ENCODE peak calls at places on chromosomes 16 and 17, in eight cellular contexts. I, N, D, R, T, C, A and P are unnamed samples.

GRCh38 chr16:54402873-54403272 is 116.3 kb upstream of the IRX3 start:
- DNase-seq in I (no peak), N (no peak), D (no peak), R (no peak), T (no peak), C (no peak), A (no peak), P (no peak)

GRCh38 chr17:28871056-28871579 is 16.3 kb downstream of the ERAL1 start:
- DNase-seq in I (no peak), N (no peak), D (no peak), R (no peak), T (no peak), C (peak; percentile 71), A (no peak), P (no peak)

GRCh38 chr17:36657390-36657762 is 56.0 kb downstream of the MRM1 start:
- DNase-seq in I (no peak), N (no peak), D (no peak), R (no peak), T (no peak), C (no peak), A (no peak), P (no peak)

GRCh38 chr17:15659663-15660062 is 24.4 kb downstream of the TRIM16 start:
- DNase-seq in I (peak; percentile 47), N (peak; percentile 45), D (no peak), R (peak; percentile 54), T (no peak), C (no peak), A (no peak), P (peak; percentile 47)

GRCh38 chr17:69050999-69051775 is 9.5 kb downstream of the ABCA9 start:
- DNase-seq in I (peak; percentile 20), N (no peak), D (no peak), R (no peak), T (no peak), C (no peak), A (no peak), P (peak; percentile 88)

GRCh38 chr16:87855852-87856715 is 13.2 kb downstream of the SLC7A5 start:
- DNase-seq in I (peak; percentile 52), N (peak; percentile 31), D (no peak), R (no peak), T (peak; percentile 75), C (peak; percentile 65), A (peak; percentile 34), P (peak; percentile 32)

GRCh38 chr16:30084096-30084815 is 7.5 kb downstream of the TBX6 start:
- DNase-seq in I (no peak), N (no peak), D (no peak), R (no peak), T (no peak), C (no peak), A (no peak), P (no peak)

GRCh38 chr16:21597571-21598030 is 1.8 kb upstream of the METTL9 start:
- DNase-seq in I (no peak), N (no peak), D (no peak), R (no peak), T (no peak), C (no peak), A (no peak), P (no peak)

GRCh38 chr16:678858-679807 is 1.1 kb upstream of the STUB1 start:
- DNase-seq in I (peak; percentile 45), N (peak; percentile 74), D (peak; percentile 89), R (peak; percentile 88), T (peak; percentile 91), C (no peak), A (no peak), P (peak; percentile 48)

GRCh38 chr16:50025544-50025931 is 513 bp downstream of the CNEP1R1 start:
- DNase-seq in I (peak; percentile 16), N (no peak), D (peak; percentile 31), R (peak; percentile 55), T (no peak), C (peak; percentile 55), A (no peak), P (no peak)

GRCh38 chr17:46942441-46943217 is 19.7 kb downstream of the GOSR2 start:
- DNase-seq in I (peak; percentile 56), N (peak; percentile 62), D (peak; percentile 84), R (peak; percentile 78), T (peak; percentile 84), C (peak; percentile 63), A (peak; percentile 47), P (peak; percentile 87)

GRCh38 chr16:71373073-71373472 is 14.6 kb downstream of the CALB2 start:
- DNase-seq in I (peak; percentile 16), N (no peak), D (no peak), R (no peak), T (no peak), C (no peak), A (no peak), P (peak; percentile 22)

GRCh38 chr16:89283449-89283848 is 65.9 kb downstream of the ZNF778 start:
- DNase-seq in I (no peak), N (no peak), D (no peak), R (no peak), T (no peak), C (no peak), A (no peak), P (no peak)

GRCh38 chr17:43175213-43176118 is 4.5 kb downstream of the NBR1 start:
- DNase-seq in I (peak; percentile 80), N (no peak), D (no peak), R (no peak), T (no peak), C (no peak), A (no peak), P (peak; percentile 68)

GRCh38 chr16:13643412-13643811 is 276.5 kb upstream of the ERCC4 start:
- DNase-seq in I (no peak), N (no peak), D (no peak), R (no peak), T (no peak), C (no peak), A (no peak), P (no peak)

GRCh38 chr17:17885029-17885351 is 48.2 kb upstream of the SREBF1 start:
- DNase-seq in I (no peak), N (no peak), D (no peak), R (no peak), T (no peak), C (no peak), A (no peak), P (no peak)

GRCh38 chr16:88347656-88348376 is 34.9 kb upstream of the ZNF469 start:
- DNase-seq in I (no peak), N (no peak), D (no peak), R (no peak), T (peak; percentile 20), C (peak; percentile 54), A (no peak), P (no peak)

GRCh38 chr17:73182616-73183310 is 10.1 kb upstream of the COG1 start:
- DNase-seq in I (no peak), N (no peak), D (no peak), R (no peak), T (peak; percentile 62), C (no peak), A (no peak), P (no peak)

GRCh38 chr17:13600475-13601316 is 1.0 kb downstream of the HS3ST3A1 start:
- DNase-seq in I (peak; percentile 25), N (no peak), D (no peak), R (peak; percentile 39), T (peak; percentile 46), C (no peak), A (no peak), P (no peak)

GRCh38 chr17:81700353-81701287 is 2.5 kb upstream of the MRPL12 start:
- DNase-seq in I (no peak), N (no peak), D (no peak), R (no peak), T (no peak), C (no peak), A (no peak), P (no peak)

GRCh38 chr16:87425941-87426340 is 33.8 kb downstream of the MAP1LC3B start:
- DNase-seq in I (no peak), N (no peak), D (no peak), R (no peak), T (no peak), C (no peak), A (no peak), P (no peak)

GRCh38 chr17:19347323-19348080 is 15.0 kb downstream of the B9D1 start:
- DNase-seq in I (no peak), N (no peak), D (no peak), R (no peak), T (no peak), C (no peak), A (no peak), P (no peak)

GRCh38 chr16:80692270-80692669 is 112.1 kb downstream of the CDYL2 start:
- DNase-seq in I (no peak), N (no peak), D (no peak), R (no peak), T (no peak), C (no peak), A (no peak), P (no peak)

GRCh38 chr16:2774161-2774891 is 2.8 kb downstream of the ELOB start:
- DNase-seq in I (no peak), N (no peak), D (no peak), R (no peak), T (no peak), C (no peak), A (no peak), P (no peak)

GRCh38 chr17:11644265-11645212 is 46.3 kb downstream of the DNAH9 start:
- DNase-seq in I (peak; percentile 29), N (peak; percentile 77), D (peak; percentile 63), R (peak; percentile 93), T (peak; percentile 70), C (no peak), A (peak; percentile 76), P (peak; percentile 57)

GRCh38 chr16:66274335-66275110 is 92.0 kb upstream of the CDH5 start:
- DNase-seq in I (peak; percentile 36), N (no peak), D (peak; percentile 5), R (no peak), T (peak; percentile 45), C (peak; percentile 5), A (no peak), P (peak; percentile 71)

GRCh38 chr17:45279898-45280297 is 18.0 kb upstream of the SPATA32 start:
- DNase-seq in I (no peak), N (no peak), D (no peak), R (no peak), T (no peak), C (no peak), A (no peak), P (no peak)

GRCh38 chr16:19127205-19127604 is 13.4 kb downstream of the ITPRIPL2 start:
- DNase-seq in I (no peak), N (no peak), D (no peak), R (no peak), T (no peak), C (no peak), A (no peak), P (no peak)
- H3K4me3 ChIP-seq in I (no peak overlapping the region), N (no peak overlapping the region), D (no peak overlapping the region), R (no peak overlapping the region), T (no peak overlapping the region), C (no peak overlapping the region), A (no peak overlapping the region), P (no peak overlapping the region)

GRCh38 chr16:75224281-75224680 is 5.5 kb downstream of the CTRB1 start:
- DNase-seq in I (no peak), N (no peak), D (no peak), R (no peak), T (no peak), C (no peak), A (no peak), P (no peak)
- H3K4me3 ChIP-seq in I (no peak overlapping the region), N (no peak overlapping the region), D (no peak overlapping the region), R (no peak overlapping the region), T (no peak overlapping the region), C (no peak overlapping the region), A (no peak overlapping the region), P (no peak overlapping the region)

GRCh38 chr16:58337090-58337444 is 42.2 kb upstream of the PRSS54 start:
- DNase-seq in I (no peak), N (no peak), D (no peak), R (no peak), T (no peak), C (no peak), A (no peak), P (no peak)
- H3K4me3 ChIP-seq in I (peak overlapping the region; percentile 1), N (peak overlapping the region; percentile 50), D (no peak overlapping the region), R (no peak overlapping the region), T (peak overlapping the region; percentile 31), C (no peak overlapping the region), A (peak overlapping the region; percentile 9), P (peak overlapping the region; percentile 7)

GRCh38 chr17:76734080-76734840 is 2.9 kb downstream of the SRSF2 start:
- DNase-seq in I (peak; percentile 46), N (no peak), D (peak; percentile 22), R (no peak), T (no peak), C (no peak), A (no peak), P (peak; percentile 63)
- H3K4me3 ChIP-seq in I (peak overlapping the region; percentile 93), N (peak overlapping the region; percentile 84), D (peak overlapping the region; percentile 100), R (peak overlapping the region; percentile 90), T (peak overlapping the region; percentile 91), C (peak overlapping the region; percentile 88), A (peak overlapping the region; percentile 98), P (peak overlapping the region; percentile 95)